ENCODE peak calls at places on chromosomes 4 and X, in five cellular contexts. J is GM12864, Q is right cardiac atrium, U is AG04450, F is mesenchymal stem cell. A is an unnamed sample.

GRCh38 chr4:103085555-103086196 is 9.1 kb upstream of the SLC9B2 start:
- DNase-seq in J (no peak), Q (no peak), U (no peak), F (no peak), A (no peak)

GRCh38 chr4:97496298-97496873 is 646.9 kb downstream of the STPG2 start:
- DNase-seq in J (no peak), Q (no peak), U (no peak), F (no peak), A (no peak)

GRCh38 chr4:76585897-76586360 is 150.9 kb downstream of the SHROOM3 start:
- DNase-seq in J (no peak), Q (peak), U (no peak), F (peak), A (peak)

GRCh38 chrX:150100261-150100660 is 162.0 kb upstream of the EOLA2 start:
- DNase-seq in J (no peak), Q (no peak), U (no peak), F (no peak), A (no peak)

GRCh38 chr4:38128478-38129451 is 168.6 kb downstream of the PTTG2 start:
- DNase-seq in J (peak), Q (no peak), U (no peak), F (no peak), A (no peak)

GRCh38 chr4:147118523-147118922 is 172.9 kb upstream of the TTC29 start:
- DNase-seq in J (no peak), Q (no peak), U (peak), F (peak), A (peak)

GRCh38 chrX:152814048-152814447 is 16.5 kb downstream of the CETN2 start:
- DNase-seq in J (no peak), Q (no peak), U (no peak), F (no peak), A (no peak)

GRCh38 chrX:67582436-67582835 is 38.6 kb downstream of the AR start:
- DNase-seq in J (no peak), Q (no peak), U (no peak), F (no peak), A (no peak)

GRCh38 chr4:153188966-153189801 is 15.1 kb upstream of the TRIM2 start:
- DNase-seq in J (no peak), Q (no peak), U (no peak), F (no peak), A (no peak)

GRCh38 chrX:120310861-120311631 is at the start of gene TMEM255A:
- DNase-seq in J (no peak), Q (peak), U (no peak), F (no peak), A (no peak)

GRCh38 chr4:55407119-55407518 is 11.4 kb downstream of the TMEM165 start:
- DNase-seq in J (no peak), Q (no peak), U (no peak), F (no peak), A (no peak)

GRCh38 chr4:103204114-103204513 is 6.0 kb upstream of the CENPE start:
- DNase-seq in J (no peak), Q (no peak), U (no peak), F (peak), A (peak)

GRCh38 chr4:15213415-15213814 is 211.1 kb downstream of the CPEB2 start:
- DNase-seq in J (no peak), Q (no peak), U (no peak), F (no peak), A (no peak)

GRCh38 chrX:64885850-64886249 is 90.4 kb downstream of the ZC4H2 start:
- DNase-seq in J (no peak), Q (no peak), U (no peak), F (no peak), A (no peak)

GRCh38 chrX:110341189-110342035 is 17.2 kb upstream of the RTL9 start:
- DNase-seq in J (no peak), Q (no peak), U (peak), F (peak), A (peak)

GRCh38 chr4:166091146-166091545 is 218.1 kb downstream of the TLL1 start:
- DNase-seq in J (no peak), Q (no peak), U (no peak), F (no peak), A (no peak)

GRCh38 chrX:140664939-140665338 is 44.6 kb upstream of the LINC00632 start:
- DNase-seq in J (peak), Q (no peak), U (no peak), F (peak), A (peak)

GRCh38 chrX:119885554-119886428 is 9.9 kb upstream of the AKAP14 start:
- DNase-seq in J (no peak), Q (no peak), U (no peak), F (peak), A (peak)

DNA sequence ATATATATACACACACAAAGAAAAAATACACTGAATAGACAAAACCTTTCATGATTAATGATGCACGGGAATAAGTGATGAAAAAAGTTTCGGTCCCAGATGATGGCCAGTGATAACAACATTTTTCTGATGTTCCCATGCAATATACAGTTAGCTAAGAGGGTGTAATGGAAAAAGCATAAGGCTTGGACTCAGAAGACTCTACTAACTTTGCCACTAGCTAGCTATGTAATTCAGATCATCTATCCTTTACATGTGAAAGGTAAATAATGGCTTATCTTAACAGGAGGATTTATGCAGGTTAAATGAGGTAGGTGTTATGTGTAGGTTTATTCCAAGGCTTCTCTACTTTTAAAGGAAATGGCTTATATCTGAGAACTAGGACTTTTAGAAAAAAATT is 4.3 kb downstream of the RPS3A start:
- DNase-seq in J (no peak), Q (no peak), U (no peak), F (no peak), A (no peak)
- H3K4me3 ChIP-seq in J (no peak), Q (no peak), U (no peak), F (no peak), A (no peak)

GRCh38 chr4:6290256-6290655 is 20.6 kb downstream of the WFS1 start:
- DNase-seq in J (no peak), Q (no peak), U (no peak), F (no peak), A (no peak)

GRCh38 chr4:6287017-6287788 is 17.6 kb downstream of the WFS1 start:
- DNase-seq in J (no peak), Q (no peak), U (no peak), F (no peak), A (no peak)

GRCh38 chr4:6288342-6288741 is 18.7 kb downstream of the WFS1 start:
- DNase-seq in J (no peak), Q (no peak), U (no peak), F (no peak), A (no peak)

GRCh38 chr4:6290769-6291547 is 21.3 kb downstream of the WFS1 start:
- DNase-seq in J (no peak), Q (no peak), U (no peak), F (no peak), A (no peak)

DNA sequence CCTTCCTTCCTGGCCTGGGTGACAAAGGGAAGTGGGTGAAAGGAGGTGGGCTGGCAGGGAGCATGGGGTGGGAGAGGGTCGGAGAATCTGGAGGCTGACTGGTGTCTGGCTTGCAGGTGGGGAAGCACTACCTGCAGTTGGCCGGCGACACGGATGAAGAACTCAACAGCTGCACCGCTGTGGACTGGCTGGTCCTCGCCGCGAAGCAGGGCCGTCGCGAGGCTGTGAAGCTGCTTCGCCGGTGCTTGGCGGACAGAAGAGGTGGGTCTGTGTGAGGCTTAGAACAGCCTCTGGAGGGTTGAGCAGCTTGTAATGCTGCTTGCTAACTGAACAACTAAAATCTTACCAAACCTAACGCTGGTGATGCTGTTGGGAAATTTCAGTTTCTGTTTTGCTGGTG is 19.2 kb downstream of the WFS1 start:
- DNase-seq in J (no peak), Q (no peak), U (no peak), F (no peak), A (no peak)
- H3K4me3 ChIP-seq in J (no peak), Q (no peak), U (no peak), F (no peak), A (no peak)

GRCh38 chr4:127145001-127145400 is 487.8 kb upstream of the INTU start:
- DNase-seq in J (no peak), Q (no peak), U (no peak), F (no peak), A (no peak)
- H3K4me3 ChIP-seq in J (no peak), Q (no peak), U (no peak), F (no peak), A (no peak)

GRCh38 chr4:2803624-2804448 is 11.0 kb downstream of the SH3BP2 start:
- DNase-seq in J (no peak), Q (peak), U (no peak), F (peak), A (peak)
- H3K4me3 ChIP-seq in J (no peak), Q (no peak), U (no peak), F (no peak), A (no peak)

DNA sequence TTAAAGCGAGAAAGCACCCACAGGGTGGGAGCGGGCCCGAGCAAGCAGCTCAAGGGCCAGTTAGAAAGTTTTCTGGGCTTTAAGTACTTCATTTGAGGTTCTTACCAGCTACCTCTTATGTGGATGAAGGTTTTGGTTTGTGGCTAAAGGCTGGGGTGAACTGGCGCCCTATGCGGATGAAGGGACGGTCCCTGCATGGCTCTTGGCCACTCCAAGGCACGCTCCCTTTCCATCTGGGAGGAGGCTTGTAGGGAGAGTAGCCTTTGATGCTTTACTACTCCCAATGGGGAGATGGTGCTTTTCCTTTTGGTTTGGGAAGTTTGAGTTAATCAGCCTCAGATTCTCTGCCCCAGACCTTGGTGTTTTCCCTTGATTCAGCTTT is 17.7 kb downstream of the MRFAP1 start:
- DNase-seq in J (no peak), Q (no peak), U (no peak), F (no peak), A (peak)
- H3K4me3 ChIP-seq in J (no peak), Q (no peak), U (no peak), F (no peak), A (no peak)

DNA sequence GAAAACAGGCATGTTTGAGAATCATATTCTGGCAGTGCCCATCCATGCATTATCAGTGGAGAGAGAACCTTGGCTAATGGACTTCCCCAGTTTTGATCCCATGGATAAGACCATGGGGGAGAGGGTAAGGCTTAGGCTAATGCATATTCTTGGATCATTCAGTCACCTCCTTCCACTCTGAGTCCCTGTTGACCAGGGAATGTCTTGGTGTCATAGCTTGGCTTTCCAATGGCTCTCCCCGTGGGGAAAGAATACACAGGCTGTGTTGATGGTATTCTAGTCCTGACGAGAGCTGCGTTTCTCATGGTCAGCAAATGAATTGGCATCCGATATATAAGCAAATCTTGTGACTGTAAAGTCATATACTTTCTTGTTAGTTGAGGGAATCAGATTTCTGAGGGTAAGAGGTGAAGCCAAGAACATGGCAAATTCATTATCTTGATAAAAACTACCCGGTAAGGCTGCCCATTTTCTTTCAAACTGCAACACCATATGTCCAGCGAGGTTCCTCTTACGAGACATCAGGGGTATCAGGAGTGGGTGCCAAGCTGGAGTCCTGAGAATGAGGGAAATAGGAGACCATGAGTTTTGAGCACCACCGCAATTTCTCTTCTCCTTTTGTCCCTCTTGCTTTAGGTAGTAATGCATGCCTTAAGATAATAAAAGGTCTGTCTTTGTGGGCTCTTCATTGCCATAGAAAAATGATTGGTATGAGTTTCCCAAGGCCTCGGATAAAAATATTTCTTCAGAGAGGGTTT is 18.0 kb downstream of the RHOH start:
- DNase-seq in J (no peak), Q (no peak), U (no peak), F (no peak), A (no peak)
- H3K4me3 ChIP-seq in J (no peak), Q (no peak), U (no peak), F (no peak), A (no peak)

GRCh38 chr4:2795558-2796260 is 2.8 kb downstream of the SH3BP2 start:
- DNase-seq in J (no peak), Q (peak), U (no peak), F (no peak), A (no peak)

GRCh38 chr4:2793920-2794706 is 1.2 kb downstream of the SH3BP2 start:
- DNase-seq in J (no peak), Q (peak), U (no peak), F (peak), A (peak)

GRCh38 chr4:2796261-2797187 is 3.6 kb downstream of the SH3BP2 start:
- DNase-seq in J (no peak), Q (peak), U (no peak), F (peak), A (peak)

GRCh38 chr4:2793578-2793919 is 664 bp downstream of the SH3BP2 start:
- DNase-seq in J (no peak), Q (peak), U (no peak), F (peak), A (peak)

DNA sequence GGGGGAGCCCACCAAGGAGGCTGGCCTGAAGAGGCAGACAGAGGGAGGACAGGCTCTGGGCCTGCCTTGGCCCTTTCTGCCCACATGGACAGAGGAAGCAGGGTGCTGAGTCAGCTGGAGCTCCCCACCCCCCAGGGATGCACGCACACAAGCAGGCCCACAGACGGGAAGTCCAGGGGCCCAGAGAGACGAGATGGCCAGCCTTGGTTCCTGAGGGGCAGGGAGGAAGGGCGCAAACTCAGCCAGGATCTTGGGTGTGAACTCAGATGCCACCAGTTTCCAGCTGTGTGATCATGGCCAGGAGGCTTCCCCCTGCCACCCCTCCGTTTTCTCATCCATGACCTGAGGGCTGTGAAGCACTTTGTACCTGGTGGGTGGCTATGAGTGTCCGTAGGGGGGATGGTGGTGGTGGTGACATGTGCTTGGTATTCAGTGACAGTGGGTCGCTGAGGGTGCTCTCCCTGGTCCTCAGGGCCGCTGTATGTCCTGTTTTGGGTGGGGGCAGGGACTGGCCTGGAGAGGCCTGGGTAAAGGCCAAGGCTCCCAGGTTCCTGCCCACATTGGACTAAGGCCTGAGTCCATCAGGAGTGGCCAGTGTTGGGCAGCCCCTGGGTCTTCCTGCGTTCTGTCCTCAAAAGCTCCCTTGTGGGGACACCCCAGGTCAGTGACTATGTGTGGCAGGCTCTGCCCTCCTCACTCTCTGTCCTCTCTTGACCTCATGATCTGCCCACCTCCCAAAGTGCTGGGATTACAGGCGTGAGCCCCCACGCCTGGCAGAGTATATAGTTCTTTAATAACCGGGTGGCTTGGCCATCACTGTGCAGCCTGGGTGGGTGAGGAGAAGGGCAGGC is 2.0 kb downstream of the SH3BP2 start:
- DNase-seq in J (no peak), Q (peak), U (no peak), F (peak), A (peak)
- H3K4me3 ChIP-seq in J (no peak), Q (no peak), U (peak), F (no peak), A (no peak)

DNA sequence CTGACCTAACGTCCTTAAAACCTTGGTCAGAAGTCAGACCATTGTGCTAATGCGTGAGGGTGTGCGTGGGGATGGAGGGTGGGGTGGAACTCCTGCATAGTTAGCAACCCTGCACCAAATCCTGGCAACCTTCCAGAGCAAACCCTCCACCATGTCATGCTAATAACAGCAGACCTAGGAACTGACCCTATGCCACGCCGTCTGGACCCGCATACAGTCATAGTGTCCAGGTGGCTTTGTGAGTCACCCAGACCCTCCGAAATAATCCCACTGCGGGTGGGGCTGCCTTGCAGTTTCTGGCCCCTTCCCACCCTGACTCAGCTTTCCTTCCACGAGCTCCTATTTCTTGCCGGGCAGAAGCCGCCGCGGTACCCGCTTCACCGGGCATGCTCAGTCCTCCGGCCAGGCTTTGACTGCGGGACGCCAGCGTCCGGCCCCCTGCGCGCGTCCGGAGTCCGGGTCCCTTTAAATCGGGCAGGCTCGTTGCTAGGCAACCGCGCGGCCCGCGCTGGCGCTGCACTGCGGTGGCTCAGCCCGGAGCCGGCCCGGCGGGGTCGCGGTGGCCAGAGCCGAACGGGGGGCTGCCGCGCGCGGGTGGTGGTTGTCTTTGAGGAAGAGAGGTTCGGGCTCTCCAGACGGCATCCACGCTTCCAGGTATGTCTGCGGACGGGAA is at the start of gene CCDC160:
- DNase-seq in J (no peak), Q (peak), U (no peak), F (peak), A (peak)
- H3K4me3 ChIP-seq in J (no peak), Q (peak), U (peak), F (peak), A (peak)

DNA sequence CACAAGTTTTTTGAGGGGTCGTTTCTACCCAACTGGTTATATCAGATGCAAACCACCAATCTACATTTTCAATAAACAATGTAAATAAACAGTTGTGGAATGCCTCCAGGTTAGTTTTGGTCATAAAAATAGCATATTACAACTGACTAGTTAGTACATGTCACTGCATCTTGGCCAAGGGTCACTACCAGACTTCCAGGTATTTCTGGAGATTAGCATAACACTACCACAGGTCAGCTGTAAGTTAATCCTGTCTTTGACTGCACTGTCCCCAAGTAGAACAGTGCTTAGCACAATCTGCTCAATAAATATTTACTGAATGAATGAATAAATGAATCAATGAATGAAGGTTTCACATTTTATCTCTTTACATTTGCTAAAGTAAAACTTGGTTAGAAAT is 64.4 kb downstream of the TBC1D19 start:
- DNase-seq in J (no peak), Q (no peak), U (no peak), F (no peak), A (no peak)
- H3K4me3 ChIP-seq in J (no peak), Q (no peak), U (no peak), F (no peak), A (no peak)

DNA sequence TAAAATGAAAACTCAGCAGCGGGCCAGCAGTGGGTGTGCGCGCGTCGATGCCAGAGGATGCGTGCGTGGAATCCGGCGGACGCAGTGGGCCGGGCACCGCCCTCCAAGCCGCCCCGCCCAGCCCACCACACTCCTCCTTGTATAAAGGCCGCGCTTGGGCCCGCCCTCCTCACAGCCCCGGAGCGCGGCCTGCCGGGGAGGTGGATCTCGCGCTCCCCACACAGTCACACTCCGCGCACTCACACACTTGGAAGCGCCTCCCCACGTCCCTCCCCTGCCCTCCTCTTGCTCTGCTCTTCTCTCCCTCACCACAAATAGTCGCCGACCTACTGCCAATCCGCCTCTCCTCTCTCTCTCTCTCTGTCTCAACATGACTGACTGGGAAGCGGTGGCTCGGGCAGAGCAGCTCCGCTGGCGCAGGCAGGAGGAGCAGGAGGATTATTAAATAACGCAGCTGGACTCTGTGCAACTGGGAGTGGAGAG is at the start of gene CCSER1:
- DNase-seq in J (peak), Q (peak), U (no peak), F (peak), A (no peak)
- H3K4me3 ChIP-seq in J (peak), Q (peak), U (peak), F (peak), A (no peak)